ENCODE peak calls at places on chromosomes 12 and 14, in five cellular contexts. One of them, this sample, is unnamed.

GRCh38 chr14:51319181-51319597 is 79.1 kb downstream of the TMX1 start:
- DNase-seq in CD4-positive, alpha-beta T cell: no peak
- DNase-seq in stimulated activated naive CD8-positive, alpha-beta T cell treated with anti-CD3 and anti-CD28 coated beads, Interleukin-15, amount 100 ng/mL, for 72 hours: no peak
- DNase-seq in M059J: peak
- DNase-seq in activated CD4-positive, CD25-positive, alpha-beta regulatory T cell: no peak
- DNase-seq in this sample: no peak

GRCh38 chr14:76922599-76922998 is 96.4 kb downstream of the LRRC74A start:
- DNase-seq in CD4-positive, alpha-beta T cell: no peak
- DNase-seq in stimulated activated naive CD8-positive, alpha-beta T cell treated with anti-CD3 and anti-CD28 coated beads, Interleukin-15, amount 100 ng/mL, for 72 hours: no peak
- DNase-seq in M059J: no peak
- DNase-seq in activated CD4-positive, CD25-positive, alpha-beta regulatory T cell: no peak
- DNase-seq in this sample: no peak

GRCh38 chr14:96165493-96166474 is 38.9 kb upstream of the BDKRB2 start:
- DNase-seq in CD4-positive, alpha-beta T cell: no peak
- DNase-seq in stimulated activated naive CD8-positive, alpha-beta T cell treated with anti-CD3 and anti-CD28 coated beads, Interleukin-15, amount 100 ng/mL, for 72 hours: no peak
- DNase-seq in M059J: peak
- DNase-seq in activated CD4-positive, CD25-positive, alpha-beta regulatory T cell: no peak
- DNase-seq in this sample: no peak

GRCh38 chr12:48489012-48489411 is 6.7 kb downstream of the C12orf54 start:
- DNase-seq in CD4-positive, alpha-beta T cell: no peak
- DNase-seq in stimulated activated naive CD8-positive, alpha-beta T cell treated with anti-CD3 and anti-CD28 coated beads, Interleukin-15, amount 100 ng/mL, for 72 hours: no peak
- DNase-seq in M059J: peak
- DNase-seq in activated CD4-positive, CD25-positive, alpha-beta regulatory T cell: no peak
- DNase-seq in this sample: peak

GRCh38 chr12:80513211-80513610 is 69.2 kb downstream of the PTPRQ start:
- DNase-seq in CD4-positive, alpha-beta T cell: no peak
- DNase-seq in stimulated activated naive CD8-positive, alpha-beta T cell treated with anti-CD3 and anti-CD28 coated beads, Interleukin-15, amount 100 ng/mL, for 72 hours: no peak
- DNase-seq in M059J: no peak
- DNase-seq in activated CD4-positive, CD25-positive, alpha-beta regulatory T cell: no peak
- DNase-seq in this sample: no peak

GRCh38 chr12:56104815-56105476 is 587 bp downstream of the PA2G4 start:
- DNase-seq in CD4-positive, alpha-beta T cell: no peak
- DNase-seq in stimulated activated naive CD8-positive, alpha-beta T cell treated with anti-CD3 and anti-CD28 coated beads, Interleukin-15, amount 100 ng/mL, for 72 hours: no peak
- DNase-seq in M059J: no peak
- DNase-seq in activated CD4-positive, CD25-positive, alpha-beta regulatory T cell: no peak
- DNase-seq in this sample: peak

GRCh38 chr12:46801293-46801692 is 24.5 kb downstream of the SLC38A4 start:
- DNase-seq in CD4-positive, alpha-beta T cell: no peak
- DNase-seq in stimulated activated naive CD8-positive, alpha-beta T cell treated with anti-CD3 and anti-CD28 coated beads, Interleukin-15, amount 100 ng/mL, for 72 hours: no peak
- DNase-seq in M059J: no peak
- DNase-seq in activated CD4-positive, CD25-positive, alpha-beta regulatory T cell: no peak
- DNase-seq in this sample: no peak

GRCh38 chr12:131327521-131328488 is 374.1 kb downstream of the ADGRD1 start:
- DNase-seq in CD4-positive, alpha-beta T cell: no peak
- DNase-seq in stimulated activated naive CD8-positive, alpha-beta T cell treated with anti-CD3 and anti-CD28 coated beads, Interleukin-15, amount 100 ng/mL, for 72 hours: no peak
- DNase-seq in M059J: no peak
- DNase-seq in activated CD4-positive, CD25-positive, alpha-beta regulatory T cell: no peak
- DNase-seq in this sample: no peak

GRCh38 chr12:62291888-62292760 is 31.9 kb downstream of the USP15 start:
- DNase-seq in CD4-positive, alpha-beta T cell: no peak
- DNase-seq in stimulated activated naive CD8-positive, alpha-beta T cell treated with anti-CD3 and anti-CD28 coated beads, Interleukin-15, amount 100 ng/mL, for 72 hours: peak
- DNase-seq in M059J: peak
- DNase-seq in activated CD4-positive, CD25-positive, alpha-beta regulatory T cell: no peak
- DNase-seq in this sample: peak

GRCh38 chr12:115504241-115504941 is 773.1 kb downstream of the MED13L start:
- DNase-seq in CD4-positive, alpha-beta T cell: no peak
- DNase-seq in stimulated activated naive CD8-positive, alpha-beta T cell treated with anti-CD3 and anti-CD28 coated beads, Interleukin-15, amount 100 ng/mL, for 72 hours: no peak
- DNase-seq in M059J: no peak
- DNase-seq in activated CD4-positive, CD25-positive, alpha-beta regulatory T cell: no peak
- DNase-seq in this sample: no peak

GRCh38 chr14:59018978-59019377 is 169.5 kb upstream of the DAAM1 start:
- DNase-seq in CD4-positive, alpha-beta T cell: no peak
- DNase-seq in stimulated activated naive CD8-positive, alpha-beta T cell treated with anti-CD3 and anti-CD28 coated beads, Interleukin-15, amount 100 ng/mL, for 72 hours: no peak
- DNase-seq in M059J: no peak
- DNase-seq in activated CD4-positive, CD25-positive, alpha-beta regulatory T cell: no peak
- DNase-seq in this sample: peak

GRCh38 chr12:30568453-30568852 is 127.2 kb downstream of the IPO8 start:
- DNase-seq in CD4-positive, alpha-beta T cell: no peak
- DNase-seq in stimulated activated naive CD8-positive, alpha-beta T cell treated with anti-CD3 and anti-CD28 coated beads, Interleukin-15, amount 100 ng/mL, for 72 hours: no peak
- DNase-seq in M059J: no peak
- DNase-seq in activated CD4-positive, CD25-positive, alpha-beta regulatory T cell: no peak
- DNase-seq in this sample: no peak

GRCh38 chr12:49297695-49298060 is 2.7 kb downstream of the PRPH start:
- DNase-seq in CD4-positive, alpha-beta T cell: no peak
- DNase-seq in stimulated activated naive CD8-positive, alpha-beta T cell treated with anti-CD3 and anti-CD28 coated beads, Interleukin-15, amount 100 ng/mL, for 72 hours: no peak
- DNase-seq in M059J: no peak
- DNase-seq in activated CD4-positive, CD25-positive, alpha-beta regulatory T cell: no peak
- DNase-seq in this sample: no peak

This sample was measured in ELR.